ENCODE peak calls at places on chromosomes 1 and 21, in five cellular contexts. S, Z, A, R and D are unnamed samples.
A peak's percentile ranks its signal among the peaks of the same experiment; 100 is the strongest.

GRCh38 chr1:196877964-196878363 is 9.9 kb upstream of the CFHR4 start:
- DNase-seq in S (peak; percentile 38), Z (no peak), A (no peak), R (no peak), D (peak; percentile 23)

GRCh38 chr21:31184462-31184861 is 146.2 kb upstream of the KRTAP19-8 start:
- DNase-seq in S (no peak), Z (peak; percentile 50), A (no peak), R (no peak), D (no peak)

GRCh38 chr1:46130144-46130543 is 2.3 kb downstream of the PIK3R3 start:
- DNase-seq in S (no peak), Z (no peak), A (no peak), R (no peak), D (no peak)

GRCh38 chr1:215599418-215599817 is 32.3 kb downstream of the KCTD3 start:
- DNase-seq in S (peak; percentile 30), Z (no peak), A (no peak), R (no peak), D (peak; percentile 87)

GRCh38 chr1:66353207-66353606 is 180.7 kb upstream of the SGIP1 start:
- DNase-seq in S (no peak), Z (no peak), A (no peak), R (no peak), D (no peak)

GRCh38 chr1:10068605-10069294 is 36.0 kb downstream of the UBE4B start:
- DNase-seq in S (no peak), Z (no peak), A (no peak), R (no peak), D (no peak)

GRCh38 chr1:204132718-204133117 is 19.1 kb downstream of the ETNK2 start:
- DNase-seq in S (no peak), Z (no peak), A (no peak), R (no peak), D (no peak)

GRCh38 chr1:30084909-30085571 is 638.3 kb downstream of the MATN1 start:
- DNase-seq in S (no peak), Z (no peak), A (no peak), R (no peak), D (no peak)

GRCh38 chr1:3672231-3672970 is 20.1 kb downstream of the TP73 start:
- DNase-seq in S (no peak), Z (no peak), A (no peak), R (no peak), D (no peak)

GRCh38 chr1:62682531-62682930 is 5.7 kb downstream of the DOCK7 start:
- DNase-seq in S (no peak), Z (no peak), A (no peak), R (no peak), D (peak; percentile 19)

GRCh38 chr1:82321794-82322193 is 521.1 kb downstream of the ADGRL2 start:
- DNase-seq in S (no peak), Z (no peak), A (no peak), R (no peak), D (no peak)

GRCh38 chr1:41743361-41743760 is 175.4 kb downstream of the HIVEP3 start:
- DNase-seq in S (no peak), Z (no peak), A (no peak), R (no peak), D (no peak)

GRCh38 chr1:230327892-230328284 is 98.2 kb downstream of the PGBD5 start:
- DNase-seq in S (no peak), Z (no peak), A (no peak), R (no peak), D (peak; percentile 33)

GRCh38 chr1:233993651-233994050 is 89.2 kb downstream of the SLC35F3 start:
- DNase-seq in S (no peak), Z (no peak), A (no peak), R (peak; percentile 72), D (no peak)

GRCh38 chr21:20424943-20425342 is 573.3 kb upstream of the NCAM2 start:
- DNase-seq in S (no peak), Z (no peak), A (no peak), R (no peak), D (no peak)

GRCh38 chr1:172537827-172538391 is 5.0 kb downstream of the SUCO start:
- DNase-seq in S (no peak), Z (no peak), A (no peak), R (no peak), D (no peak)

GRCh38 chr1:228100822-228101613 is 2.1 kb downstream of the C1orf35 start:
- DNase-seq in S (no peak), Z (no peak), A (no peak), R (no peak), D (no peak)

GRCh38 chr1:170513138-170513537 is 18.8 kb upstream of the GORAB start:
- DNase-seq in S (no peak), Z (no peak), A (no peak), R (no peak), D (no peak)

GRCh38 chr1:24909388-24909898 is 20.6 kb downstream of the RUNX3 start:
- DNase-seq in S (peak; percentile 82), Z (peak; percentile 84), A (no peak), R (no peak), D (peak; percentile 89)

DNA sequence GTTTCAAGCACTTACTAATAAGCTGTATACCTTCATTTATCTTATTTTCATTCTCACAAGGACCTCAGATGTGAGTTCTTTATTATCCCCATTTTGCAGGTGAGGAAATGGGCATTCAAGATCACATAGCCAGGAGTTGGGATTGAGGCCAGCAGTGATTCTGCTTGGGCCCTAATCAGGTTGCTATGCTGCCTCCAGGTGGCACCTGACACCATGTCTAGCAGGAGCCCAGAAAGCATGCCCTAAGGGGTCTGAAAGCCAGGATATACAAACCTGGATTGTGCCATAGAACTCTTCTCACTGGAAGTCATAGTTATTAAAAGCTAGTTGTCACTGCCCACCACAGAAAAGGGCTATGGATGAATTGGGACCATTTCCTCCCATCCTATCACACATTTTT is 61.1 kb downstream of the FYB2 start:
- DNase-seq in S (peak; percentile 21), Z (no peak), A (no peak), R (no peak), D (no peak)
- TF ChIP-seq CTCF in S (peak; percentile 29), Z (peak; percentile 62), A (no peak), R (peak; percentile 37), D (no peak)

GRCh38 chr1:65310078-65310587 is 790 bp downstream of the DNAJC6 start:
- DNase-seq in S (no peak), Z (no peak), A (no peak), R (no peak), D (no peak)
- H3K4me3 ChIP-seq in S (no peak overlapping the region), Z (no peak overlapping the region), A (peak overlapping the region; percentile 33), R (peak overlapping the region; percentile 46), D (peak overlapping the region; percentile 24)

GRCh38 chr1:27138927-27139326 is 16.0 kb downstream of the SLC9A1 start:
- DNase-seq in S (no peak), Z (no peak), A (no peak), R (no peak), D (no peak)
- TF ChIP-seq CTCF in S (no peak), Z (no peak), A (no peak), R (no peak), D (no peak)

GRCh38 chr1:153944822-153945117 is 1.7 kb downstream of the DENND4B start:
- DNase-seq in S (no peak), Z (no peak), A (no peak), R (no peak), D (no peak)
- H3K4me3 ChIP-seq in S (no peak overlapping the region), Z (peak overlapping the region; percentile 97), A (no peak overlapping the region), R (no peak overlapping the region), D (no peak overlapping the region)

GRCh38 chr1:205677152-205677551 is 3.2 kb downstream of the SLC45A3 start:
- DNase-seq in S (no peak), Z (no peak), A (no peak), R (no peak), D (no peak)
- TF ChIP-seq CTCF in S (no peak), Z (no peak), A (no peak), R (no peak), D (no peak)

DNA sequence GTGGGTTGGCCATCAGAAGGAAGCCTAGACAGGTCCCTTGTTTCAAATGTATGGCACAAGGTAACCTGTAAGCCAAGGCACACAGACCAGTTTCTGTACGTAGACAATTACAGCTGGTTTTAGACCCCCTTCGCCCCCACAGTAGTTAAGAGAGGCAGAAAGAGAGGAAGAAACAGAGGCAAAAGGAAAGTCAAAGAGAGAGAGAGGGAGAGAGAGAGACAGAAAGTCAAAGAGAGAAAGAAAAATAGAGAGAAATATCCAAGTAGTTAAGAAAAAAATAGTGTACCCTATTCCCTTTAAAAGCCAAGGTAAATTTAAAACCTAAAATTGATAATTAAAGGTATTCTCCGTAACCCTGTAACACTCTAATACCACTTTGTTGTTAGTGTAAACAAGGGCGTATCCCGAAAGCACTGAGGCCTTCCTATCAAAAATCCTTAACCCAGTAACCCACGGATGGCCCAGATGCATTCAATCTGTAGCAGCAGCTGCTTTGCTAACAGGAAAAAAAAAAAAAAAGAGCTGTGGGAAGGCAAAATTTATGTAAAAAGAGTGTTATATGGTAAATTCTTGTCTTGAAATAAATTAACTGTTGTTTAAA is 49.4 kb downstream of the ADCY10 start:
- DNase-seq in S (no peak), Z (no peak), A (no peak), R (no peak), D (no peak)
- H3K4me3 ChIP-seq in S (no peak overlapping the region), Z (no peak overlapping the region), A (no peak overlapping the region), R (no peak overlapping the region), D (no peak overlapping the region)